ENCODE peak calls at places on chromosome 12, in nine cellular contexts. O is RWPE1, Y is GM04504, D is Caki2, A is A172, C is neural crest cell, F is left cardiac atrium, M is M059J, Z is ELF-1. V is an unnamed sample.
A peak's percentile ranks its signal among the peaks of the same experiment; 100 is the strongest.

GRCh38 chr12:79295572-79295971 is 395.2 kb downstream of the PAWR start:
- DNase-seq in A (no peak), F (no peak), O (no peak), M (no peak), D (no peak), Z (no peak), C (no peak), Y (no peak), V (no peak)

GRCh38 chr12:6489449-6489848 is 3.6 kb downstream of the MRPL51 start:
- DNase-seq in Y (no peak), M (no peak), O (no peak), Z (no peak), D (no peak), F (no peak), C (no peak), A (no peak), V (no peak)

GRCh38 chr12:84166812-84167211 is 745.8 kb downstream of the SLC6A15 start:
- DNase-seq in D (no peak), Y (no peak), A (no peak), M (no peak), C (no peak), O (no peak), F (no peak), Z (no peak), V (peak; percentile 14)

GRCh38 chr12:124527861-124528561 is 39.4 kb downstream of the NCOR2 start:
- DNase-seq in Z (peak; percentile 85), M (peak; percentile 62), D (no peak), C (no peak), F (no peak), O (no peak), Y (no peak), A (no peak), V (peak; percentile 68)

GRCh38 chr12:89350661-89351488 is 1.4 kb downstream of the DUSP6 start:
- DNase-seq in C (no peak), D (no peak), F (peak; percentile 45), O (no peak), Y (no peak), A (peak; percentile 24), M (peak; percentile 32), Z (peak; percentile 50), V (no peak)

GRCh38 chr12:19066471-19067001 is 63.0 kb upstream of the PLEKHA5 start:
- DNase-seq in Z (no peak), C (no peak), A (no peak), M (no peak), Y (no peak), O (no peak), D (no peak), F (no peak), V (no peak)

GRCh38 chr12:62227091-62227490 is 33.1 kb upstream of the USP15 start:
- DNase-seq in Z (no peak), M (no peak), D (no peak), O (no peak), A (no peak), F (no peak), C (no peak), Y (no peak), V (no peak)

GRCh38 chr12:90085491-90086274 is 377.0 kb upstream of the ATP2B1 start:
- DNase-seq in D (no peak), O (no peak), Y (no peak), M (no peak), Z (no peak), F (no peak), A (no peak), C (no peak), V (no peak)

GRCh38 chr12:81389550-81390099 is 311.7 kb downstream of the ACSS3 start:
- DNase-seq in Z (no peak), M (no peak), A (no peak), Y (no peak), O (no peak), F (no peak), C (no peak), D (no peak), V (no peak)

GRCh38 chr12:131449027-131449426 is 261.9 kb upstream of the SFSWAP start:
- DNase-seq in Y (no peak), C (no peak), A (no peak), Z (no peak), D (no peak), F (no peak), O (no peak), M (no peak), V (no peak)

GRCh38 chr12:47554046-47554653 is 151.7 kb downstream of the RPAP3 start:
- DNase-seq in Z (no peak), M (peak; percentile 8), D (no peak), F (no peak), O (no peak), C (no peak), A (no peak), Y (no peak), V (no peak)

V was measured in COR-L47.